ENCODE peak calls at places on chromosomes 4 and X, in six cellular contexts. One of them, this sample, is unnamed.
A peak's percentile ranks its signal among the peaks of the same experiment; 100 is the strongest.

GRCh38 chr4:124095596-124095995 is 616.9 kb downstream of the ANKRD50 start:
- DNase-seq in A172: no peak
- DNase-seq in NCI-H2171 treated with DMSO at 0.1 percent for 48 hours: no peak
- DNase-seq in AML-193: no peak
- DNase-seq in GM23338: no peak
- DNase-seq in cardiac muscle cell: no peak
- DNase-seq in this sample: no peak

GRCh38 chrX:115350696-115351408 is 61.3 kb downstream of the LUZP4 start:
- DNase-seq in A172: no peak
- DNase-seq in NCI-H2171 treated with DMSO at 0.1 percent for 48 hours: no peak
- DNase-seq in AML-193: no peak
- DNase-seq in GM23338: no peak
- DNase-seq in cardiac muscle cell: peak; percentile 15
- DNase-seq in this sample: no peak

GRCh38 chr4:155610143-155610542 is 56.5 kb upstream of the GUCY1A1 start:
- DNase-seq in A172: no peak
- DNase-seq in NCI-H2171 treated with DMSO at 0.1 percent for 48 hours: no peak
- DNase-seq in AML-193: no peak
- DNase-seq in GM23338: no peak
- DNase-seq in cardiac muscle cell: no peak
- DNase-seq in this sample: no peak

GRCh38 chrX:18210470-18210869 is 10.2 kb downstream of the BEND2 start:
- DNase-seq in A172: no peak
- DNase-seq in NCI-H2171 treated with DMSO at 0.1 percent for 48 hours: peak; percentile 24
- DNase-seq in AML-193: no peak
- DNase-seq in GM23338: peak; percentile 26
- DNase-seq in cardiac muscle cell: peak; percentile 5
- DNase-seq in this sample: peak; percentile 37

GRCh38 chr4:185219551-185220344 is 10.3 kb downstream of the SNX25 start:
- DNase-seq in A172: peak; percentile 56
- DNase-seq in NCI-H2171 treated with DMSO at 0.1 percent for 48 hours: peak; percentile 48
- DNase-seq in AML-193: no peak
- DNase-seq in GM23338: no peak
- DNase-seq in cardiac muscle cell: no peak
- DNase-seq in this sample: no peak

GRCh38 chrX:41875142-41875541 is 48.2 kb downstream of the CASK start:
- DNase-seq in A172: no peak
- DNase-seq in NCI-H2171 treated with DMSO at 0.1 percent for 48 hours: no peak
- DNase-seq in AML-193: no peak
- DNase-seq in GM23338: no peak
- DNase-seq in cardiac muscle cell: no peak
- DNase-seq in this sample: no peak

GRCh38 chr4:71602271-71602890 is 181.5 kb downstream of the GC start:
- DNase-seq in A172: peak; percentile 3
- DNase-seq in NCI-H2171 treated with DMSO at 0.1 percent for 48 hours: no peak
- DNase-seq in AML-193: no peak
- DNase-seq in GM23338: no peak
- DNase-seq in cardiac muscle cell: no peak
- DNase-seq in this sample: peak; percentile 46

GRCh38 chr4:74308215-74308614 is at the start of gene EPGN:
- DNase-seq in A172: no peak
- DNase-seq in NCI-H2171 treated with DMSO at 0.1 percent for 48 hours: no peak
- DNase-seq in AML-193: no peak
- DNase-seq in GM23338: no peak
- DNase-seq in cardiac muscle cell: no peak
- DNase-seq in this sample: no peak

GRCh38 chr4:123305746-123306145 is 90.8 kb upstream of the SPRY1 start:
- DNase-seq in A172: no peak
- DNase-seq in NCI-H2171 treated with DMSO at 0.1 percent for 48 hours: no peak
- DNase-seq in AML-193: no peak
- DNase-seq in GM23338: no peak
- DNase-seq in cardiac muscle cell: no peak
- DNase-seq in this sample: no peak

GRCh38 chr4:338759-339097 is 1.1 kb downstream of the ZNF141 start:
- DNase-seq in A172: no peak
- DNase-seq in NCI-H2171 treated with DMSO at 0.1 percent for 48 hours: no peak
- DNase-seq in AML-193: no peak
- DNase-seq in GM23338: peak; percentile 25
- DNase-seq in cardiac muscle cell: peak; percentile 6
- DNase-seq in this sample: no peak

GRCh38 chrX:119622356-119623232 is 16.4 kb upstream of the NKRF start:
- DNase-seq in A172: peak; percentile 22
- DNase-seq in NCI-H2171 treated with DMSO at 0.1 percent for 48 hours: no peak
- DNase-seq in AML-193: no peak
- DNase-seq in GM23338: no peak
- DNase-seq in cardiac muscle cell: no peak
- DNase-seq in this sample: no peak

GRCh38 chr4:48081196-48081595 is 52.9 kb downstream of the TXK start:
- DNase-seq in A172: no peak
- DNase-seq in NCI-H2171 treated with DMSO at 0.1 percent for 48 hours: no peak
- DNase-seq in AML-193: no peak
- DNase-seq in GM23338: no peak
- DNase-seq in cardiac muscle cell: no peak
- DNase-seq in this sample: no peak

GRCh38 chrX:102964941-102965340 is 27.9 kb downstream of the RAB40AL start:
- DNase-seq in A172: no peak
- DNase-seq in NCI-H2171 treated with DMSO at 0.1 percent for 48 hours: no peak
- DNase-seq in AML-193: no peak
- DNase-seq in GM23338: no peak
- DNase-seq in cardiac muscle cell: no peak
- DNase-seq in this sample: no peak

GRCh38 chrX:49309401-49309981 is 6.0 kb downstream of the GAGE10 start:
- DNase-seq in A172: peak; percentile 1
- DNase-seq in NCI-H2171 treated with DMSO at 0.1 percent for 48 hours: no peak
- DNase-seq in AML-193: no peak
- DNase-seq in GM23338: peak; percentile 80
- DNase-seq in cardiac muscle cell: no peak
- DNase-seq in this sample: peak; percentile 44

GRCh38 chr4:7928711-7929505 is 10.8 kb downstream of the AFAP1 start:
- DNase-seq in A172: no peak
- DNase-seq in NCI-H2171 treated with DMSO at 0.1 percent for 48 hours: no peak
- DNase-seq in AML-193: no peak
- DNase-seq in GM23338: no peak
- DNase-seq in cardiac muscle cell: no peak
- DNase-seq in this sample: no peak

GRCh38 chr4:7333024-7333780 is 101.5 kb downstream of the PSAPL1 start:
- DNase-seq in A172: no peak
- DNase-seq in NCI-H2171 treated with DMSO at 0.1 percent for 48 hours: no peak
- DNase-seq in AML-193: no peak
- DNase-seq in GM23338: no peak
- DNase-seq in cardiac muscle cell: no peak
- DNase-seq in this sample: no peak

GRCh38 chr4:23788460-23788859 is 101.4 kb downstream of the PPARGC1A start:
- DNase-seq in A172: peak; percentile 39
- DNase-seq in NCI-H2171 treated with DMSO at 0.1 percent for 48 hours: no peak
- DNase-seq in AML-193: no peak
- DNase-seq in GM23338: no peak
- DNase-seq in cardiac muscle cell: no peak
- DNase-seq in this sample: peak; percentile 5

GRCh38 chr4:55337944-55338343 is 8.1 kb upstream of the SRD5A3 start:
- DNase-seq in A172: no peak
- DNase-seq in NCI-H2171 treated with DMSO at 0.1 percent for 48 hours: no peak
- DNase-seq in AML-193: no peak
- DNase-seq in GM23338: no peak
- DNase-seq in cardiac muscle cell: no peak
- DNase-seq in this sample: no peak